ENCODE peak calls at places on chromosomes 12 and 14, in eight cellular contexts. N is posterior vena cava; M is pons; U is WERI-Rb-1; P is GOT3; Q is stimulated activated CD4-positive, alpha-beta T cell treated with anti-CD3 and anti-CD28 coated beads, Interleukin-2, amount 100 ng/mL, for 24 hours; S is NCI-H510A treated with DMSO at 0.1 percent for 48 hours; X is GM13977. A is an unnamed sample.

GRCh38 chr12:25775968-25776367 is 182.5 kb upstream of the RASSF8 start:
- DNase-seq in N (no peak), M (no peak), U (no peak), P (no peak), Q (no peak), S (no peak), X (no peak), A (no peak)

GRCh38 chr14:101223147-101223546 is 319.6 kb upstream of the RTL1 start:
- DNase-seq in N (peak), M (peak), U (no peak), P (no peak), Q (no peak), S (no peak), X (no peak), A (peak)

GRCh38 chr14:95184413-95184790 is 27.1 kb upstream of the DICER1 start:
- DNase-seq in N (no peak), M (no peak), U (no peak), P (no peak), Q (no peak), S (no peak), X (no peak), A (no peak)

GRCh38 chr12:94941440-94941862 is 62.0 kb downstream of the NDUFA12 start:
- DNase-seq in N (peak), M (peak), U (no peak), P (peak), Q (peak), S (peak), X (peak), A (peak)

GRCh38 chr14:34120185-34120977 is 169.5 kb upstream of the EGLN3 start:
- DNase-seq in N (no peak), M (no peak), U (no peak), P (no peak), Q (no peak), S (peak), X (no peak), A (no peak)

GRCh38 chr12:40769846-40770245 is 77.6 kb downstream of the CNTN1 start:
- DNase-seq in N (no peak), M (no peak), U (no peak), P (no peak), Q (no peak), S (no peak), X (no peak), A (no peak)

GRCh38 chr12:42935756-42936155 is 346.2 kb upstream of the PRICKLE1 start:
- DNase-seq in N (no peak), M (no peak), U (no peak), P (no peak), Q (no peak), S (no peak), X (no peak), A (no peak)

GRCh38 chr12:76020281-76020680 is 11.3 kb downstream of the PHLDA1 start:
- DNase-seq in N (no peak), M (no peak), U (no peak), P (peak), Q (peak), S (no peak), X (no peak), A (no peak)

GRCh38 chr14:69852897-69853296 is 26.3 kb upstream of the SMOC1 start:
- DNase-seq in N (no peak), M (no peak), U (no peak), P (no peak), Q (no peak), S (no peak), X (no peak), A (no peak)

GRCh38 chr12:124327362-124328043 is 32.6 kb downstream of the RFLNA start:
- DNase-seq in N (no peak), M (no peak), U (no peak), P (no peak), Q (no peak), S (no peak), X (no peak), A (no peak)